ENCODE peak calls at places on chromosomes 16 and 17, in seven cellular contexts. O is iris pigment epithelial cell; C is naive thymus-derived CD4-positive, alpha-beta T cell; W is effector CD8-positive, alpha-beta T cell; V is EL; H is LHCN-M2; M is HEK293T. U is an unnamed sample.

GRCh38 chr17:560379-560935 is 154.2 kb downstream of the VPS53 start:
- DNase-seq in H (peak), V (peak), O (peak), M (no peak), W (no peak), C (no peak), U (no peak)

GRCh38 chr17:81189670-81190530 is 23.9 kb upstream of the AATK start:
- DNase-seq in H (no peak), V (no peak), M (no peak), W (no peak), O (no peak), C (no peak), U (no peak)

GRCh38 chr16:67022531-67023214 is 6.3 kb upstream of the CBFB start:
- DNase-seq in C (no peak), V (no peak), O (peak), W (no peak), H (no peak), M (no peak), U (no peak)

GRCh38 chr16:4601317-4602186 is 13.1 kb downstream of the UBALD1 start:
- DNase-seq in W (no peak), M (no peak), H (no peak), V (no peak), C (no peak), O (no peak), U (no peak)

GRCh38 chr16:89409161-89409711 is 81.1 kb downstream of the ANKRD11 start:
- DNase-seq in W (peak), C (peak), V (peak), O (peak), M (no peak), H (no peak), U (peak)

GRCh38 chr17:7448461-7448860 is 3.6 kb downstream of the CHRNB1 start:
- DNase-seq in H (no peak), C (no peak), M (no peak), O (no peak), W (no peak), V (no peak), U (no peak)

GRCh38 chr17:46056800-46057304 is 57.8 kb downstream of the STH start:
- DNase-seq in V (peak), M (no peak), C (no peak), H (peak), O (peak), W (no peak), U (no peak)

GRCh38 chr16:85653226-85653917 is 35.4 kb downstream of the GINS2 start:
- DNase-seq in C (no peak), O (peak), M (no peak), W (no peak), V (no peak), H (no peak), U (no peak)

GRCh38 chr17:38709864-38710602 is 5.0 kb downstream of the MLLT6 start:
- DNase-seq in W (no peak), V (no peak), O (no peak), C (no peak), M (no peak), H (peak), U (no peak)

GRCh38 chr17:5194346-5194745 is 2.7 kb upstream of the ZNF594 start:
- DNase-seq in M (no peak), C (no peak), W (no peak), O (no peak), H (no peak), V (peak), U (no peak)

GRCh38 chr16:85858984-85859817 is 39.8 kb upstream of the IRF8 start:
- DNase-seq in W (no peak), O (no peak), H (no peak), C (no peak), M (no peak), V (no peak), U (no peak)

GRCh38 chr17:35341465-35341992 is 31.9 kb downstream of the SLFN11 start:
- DNase-seq in V (no peak), W (no peak), C (peak), H (no peak), O (no peak), M (no peak), U (peak)

GRCh38 chr17:20961551-20961950 is 81.3 kb downstream of the USP22 start:
- DNase-seq in W (no peak), V (peak), H (no peak), M (no peak), O (no peak), C (no peak), U (no peak)

U was measured in central memory CD4-positive, alpha-beta T cell.